ENCODE peak calls at places on chromosomes 11 and 22, in five cellular contexts. K is GM12878, F is K562, A is SK-N-SH, J is HepG2. V is an unnamed sample.

GRCh38 chr11:47451990-47452389 is 3.1 kb upstream of the RAPSN start:
- DNase-seq in F (no peak), J (no peak), K (no peak), A (no peak), V (no peak)

GRCh38 chr22:37498289-37498909 is 12.2 kb upstream of the MFNG start:
- DNase-seq in K (peak), J (peak), F (peak), A (peak), V (peak)

GRCh38 chr22:43637267-43637666 is 174.8 kb downstream of the EFCAB6 start:
- DNase-seq in A (no peak), K (no peak), F (no peak), J (peak), V (no peak)

GRCh38 chr22:20396639-20397038 is 2.7 kb downstream of the ZNF74 start:
- DNase-seq in J (no peak), K (peak), A (no peak), F (peak), V (no peak)

GRCh38 chr11:16001899-16002426 is 354.4 kb downstream of the SOX6 start:
- DNase-seq in A (no peak), K (no peak), J (peak), F (no peak), V (peak)

GRCh38 chr11:2419638-2420501 is 19.3 kb downstream of the TSSC4 start:
- DNase-seq in K (peak), J (peak), F (peak), A (peak), V (peak)

GRCh38 chr11:40384991-40385390 is 1074.5 kb downstream of the LRRC4C start:
- DNase-seq in F (no peak), J (no peak), A (no peak), K (no peak), V (no peak)

GRCh38 chr22:46866591-46866990 is 104.1 kb downstream of the TBC1D22A start:
- DNase-seq in A (no peak), F (no peak), J (no peak), K (no peak), V (no peak)

GRCh38 chr22:31821572-31821971 is 67.8 kb downstream of the DEPDC5 start:
- DNase-seq in F (no peak), J (no peak), A (no peak), K (no peak), V (no peak)

GRCh38 chr22:16972311-16972710 is 35.7 kb downstream of the GAB4 start:
- DNase-seq in A (no peak), F (no peak), J (no peak), K (no peak), V (no peak)

GRCh38 chr22:36886016-36886415 is 25.2 kb downstream of the NCF4 start:
- DNase-seq in K (no peak), A (no peak), J (no peak), F (no peak), V (no peak)

GRCh38 chr22:50045211-50046018 is 12.7 kb downstream of the TTLL8 start:
- DNase-seq in K (no peak), F (no peak), J (no peak), A (peak), V (no peak)

GRCh38 chr11:62652156-62653006 is 721 bp downstream of the INTS5 start:
- DNase-seq in F (no peak), A (no peak), K (no peak), J (no peak), V (no peak)

GRCh38 chr22:44458044-44459020 is 39.7 kb downstream of the RTL6 start:
- DNase-seq in J (no peak), F (no peak), K (no peak), A (no peak), V (no peak)

GRCh38 chr22:19195796-19196731 is 17.5 kb upstream of the SLC25A1 start:
- DNase-seq in K (no peak), F (peak), A (no peak), J (no peak), V (no peak)

GRCh38 chr22:44411226-44412135 is 86.6 kb downstream of the RTL6 start:
- DNase-seq in F (no peak), K (no peak), J (peak), A (no peak), V (no peak)

GRCh38 chr11:60984149-60984548 is 12.7 kb downstream of the CD6 start:
- DNase-seq in A (no peak), K (no peak), J (no peak), F (no peak), V (no peak)

GRCh38 chr22:37951305-37951704 is 2.1 kb downstream of the C22orf23 start:
- DNase-seq in K (no peak), F (no peak), A (no peak), J (peak), V (peak)

GRCh38 chr22:23424031-23424430 is 156.1 kb downstream of the IGLL1 start:
- DNase-seq in A (no peak), F (no peak), K (no peak), J (no peak), V (no peak)

GRCh38 chr11:36027731-36028130 is 83.9 kb downstream of the LDLRAD3 start:
- DNase-seq in F (no peak), A (no peak), K (no peak), J (no peak), V (no peak)

GRCh38 chr11:36033936-36034335 is 90.1 kb downstream of the LDLRAD3 start:
- DNase-seq in A (no peak), J (no peak), K (no peak), F (no peak), V (no peak)

GRCh38 chr11:36034572-36035331 is 90.9 kb downstream of the LDLRAD3 start:
- DNase-seq in A (peak), F (no peak), K (no peak), J (no peak), V (peak)

GRCh38 chr11:36033082-36033751 is 89.4 kb downstream of the LDLRAD3 start:
- DNase-seq in K (no peak), A (no peak), F (no peak), J (no peak), V (no peak)

GRCh38 chr11:36030707-36031365 is 87.0 kb downstream of the LDLRAD3 start:
- DNase-seq in F (no peak), J (no peak), K (no peak), A (peak), V (no peak)
- TF ChIP-seq SMC3 in F (no peak), J (no peak), K (no peak), A (no peak), V (no peak)

GRCh38 chr11:67405688-67406339 is 1.9 kb downstream of the TBC1D10C start:
- DNase-seq in F (no peak), A (no peak), K (no peak), J (no peak), V (no peak)
- TF ChIP-seq MAX in F (no peak), A (no peak), K (no peak), J (no peak), V (no peak)

GRCh38 chr11:110153474-110153873 is 60.3 kb downstream of the ZC3H12C start:
- DNase-seq in J (no peak), F (no peak), A (no peak), K (no peak), V (no peak)

GRCh38 chr11:110152199-110152598 is 59.0 kb downstream of the ZC3H12C start:
- DNase-seq in J (no peak), K (no peak), F (no peak), A (no peak), V (no peak)

GRCh38 chr11:110147965-110148709 is 54.9 kb downstream of the ZC3H12C start:
- DNase-seq in J (no peak), K (no peak), A (no peak), F (no peak), V (peak)

DNA sequence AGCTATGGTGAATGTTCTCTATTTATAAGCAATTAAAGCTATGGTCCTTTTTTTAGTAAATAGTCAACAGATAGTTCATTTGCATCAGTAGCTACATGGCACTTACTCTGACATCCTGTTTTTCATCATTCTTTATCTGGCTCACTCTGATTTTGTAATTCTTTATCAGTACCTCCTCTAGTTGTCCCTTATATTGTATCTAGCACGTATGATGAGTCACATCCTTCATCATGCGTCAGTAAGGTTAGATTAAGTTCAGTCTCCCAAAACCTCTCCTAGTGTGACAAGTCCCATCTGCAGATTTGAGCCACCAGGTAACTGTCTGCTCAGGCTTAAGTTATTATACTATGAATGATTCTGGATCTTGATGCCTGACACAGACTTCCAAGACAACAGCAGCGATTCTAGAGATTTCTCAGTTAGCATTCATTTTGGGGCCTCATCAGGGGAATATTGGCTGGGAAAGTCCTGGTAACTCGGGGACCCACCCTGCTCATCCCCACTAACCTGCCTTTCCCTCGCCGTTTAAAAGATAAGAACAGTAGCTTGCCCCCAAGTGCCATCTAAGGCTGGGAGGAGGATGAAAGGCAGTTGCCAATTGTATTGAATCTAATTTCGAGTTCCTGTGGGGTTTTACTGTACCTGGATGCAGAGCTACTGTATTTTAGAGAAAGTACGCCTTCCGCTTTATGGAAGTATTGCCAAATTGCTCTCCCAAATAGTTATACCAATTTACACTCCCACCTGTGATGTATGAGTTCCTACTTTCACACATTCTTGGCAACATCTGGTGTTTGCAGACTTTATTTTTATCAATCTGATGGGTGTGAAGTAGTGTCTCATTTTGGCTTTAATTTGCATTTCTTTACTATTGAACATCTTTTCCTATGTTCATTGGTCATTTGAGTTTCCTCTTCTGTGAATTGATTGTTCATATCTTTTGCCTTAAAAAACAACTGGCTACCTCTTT is 55.9 kb downstream of the ZC3H12C start:
- DNase-seq in J (no peak), K (no peak), A (no peak), F (peak), V (peak)
- TF ChIP-seq SMC3 in J (no peak), K (no peak), A (no peak), F (no peak), V (no peak)

DNA sequence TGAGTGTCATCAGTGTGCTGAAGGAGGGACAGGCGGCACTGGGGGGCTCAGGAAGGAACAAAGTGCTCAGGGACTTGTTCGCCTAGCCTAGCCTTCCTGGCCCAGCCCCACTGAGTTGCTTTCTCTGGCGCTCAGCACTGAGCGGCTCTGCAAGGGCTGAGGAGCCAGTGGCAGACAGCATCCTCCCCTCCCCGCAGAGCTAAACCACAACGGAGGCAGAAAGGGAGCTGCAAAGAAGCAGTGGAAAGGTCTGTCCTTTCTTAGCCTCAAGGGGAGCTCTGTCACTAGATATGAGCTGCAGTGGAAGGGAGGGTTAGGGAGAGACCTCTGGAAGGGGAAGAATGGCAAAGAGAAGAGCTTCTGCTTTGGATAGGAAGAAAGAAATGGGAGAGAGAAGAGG is 89.7 kb upstream of the PHOX2A start:
- DNase-seq in F (peak), A (peak), K (no peak), J (no peak), V (peak)
- TF ChIP-seq MAX in F (no peak), A (no peak), K (no peak), J (no peak), V (no peak)

GRCh38 chr11:96014234-96014633 is 90.3 kb upstream of the MTMR2 start:
- DNase-seq in K (peak), J (peak), F (no peak), A (no peak), V (peak)
- TF ChIP-seq SMC3 in K (no peak), J (no peak), F (no peak), A (no peak), V (no peak)